ENCODE peak calls at places on chromosomes 2 and 18, in eight cellular contexts. W is fibroblast of lung; T is SJSA1; S is right atrium auricular region; R is HAP-1; Q is SK-N-SH; B is naive thymus-derived CD4-positive, alpha-beta T cell; G is osteoblast. F is an unnamed sample.

GRCh38 chr2:72293620-72294019 is 146.0 kb upstream of the CYP26B1 start:
- DNase-seq in Q (no peak), G (peak; percentile 35), W (peak; percentile 65), S (no peak), T (no peak), R (no peak), B (no peak), F (no peak)

GRCh38 chr2:189409136-189409535 is 32.1 kb upstream of the WDR75 start:
- DNase-seq in W (no peak), Q (no peak), T (no peak), R (peak; percentile 16), B (no peak), S (no peak), G (no peak), F (no peak)

GRCh38 chr18:5977022-5977421 is 81.7 kb upstream of the TMEM200C start:
- DNase-seq in B (no peak), R (no peak), W (no peak), T (no peak), S (no peak), Q (no peak), G (no peak), F (peak; percentile 14)

GRCh38 chr2:240957656-240958365 is 40.6 kb upstream of the SNED1 start:
- DNase-seq in T (peak; percentile 38), G (peak; percentile 89), B (peak; percentile 15), R (no peak), W (peak; percentile 52), S (peak; percentile 61), Q (peak; percentile 79), F (peak; percentile 78)

GRCh38 chr2:189022002-189022401 is 47.8 kb downstream of the COL3A1 start:
- DNase-seq in S (peak; percentile 72), W (peak; percentile 96), R (no peak), Q (peak; percentile 9), B (no peak), T (no peak), G (peak; percentile 32), F (no peak)

GRCh38 chr2:7010376-7010775 is 93.2 kb downstream of the RNF144A start:
- DNase-seq in S (no peak), B (no peak), W (peak; percentile 71), Q (no peak), G (no peak), R (no peak), T (no peak), F (no peak)

GRCh38 chr2:74384051-74384450 is 3.9 kb upstream of the DCTN1 start:
- DNase-seq in W (no peak), S (no peak), Q (no peak), T (no peak), G (peak; percentile 74), R (no peak), B (no peak), F (no peak)

GRCh38 chr2:33606622-33607021 is 7.5 kb upstream of the FAM98A start:
- DNase-seq in S (no peak), B (no peak), Q (no peak), W (no peak), T (no peak), R (no peak), G (no peak), F (no peak)

GRCh38 chr2:240958366-240959213 is 39.8 kb upstream of the SNED1 start:
- DNase-seq in G (peak; percentile 81), R (no peak), T (peak; percentile 37), S (peak; percentile 52), Q (peak; percentile 39), B (peak; percentile 13), W (no peak), F (peak; percentile 61)

GRCh38 chr2:16068233-16068940 is 128.0 kb downstream of the MYCN start:
- DNase-seq in Q (peak; percentile 33), B (no peak), S (no peak), G (no peak), R (no peak), T (no peak), W (no peak), F (no peak)

GRCh38 chr2:191637182-191638078 is 40.5 kb upstream of the NABP1 start:
- DNase-seq in S (no peak), B (no peak), G (peak; percentile 51), R (peak; percentile 26), W (peak; percentile 58), Q (no peak), T (peak; percentile 54), F (no peak)

GRCh38 chr2:121650554-121650930 is 1.3 kb upstream of the CLASP1 start:
- DNase-seq in W (peak; percentile 15), T (no peak), Q (peak; percentile 20), G (no peak), B (peak; percentile 25), R (no peak), S (no peak), F (peak; percentile 26)

GRCh38 chr2:71492112-71492511 is 38.8 kb downstream of the DYSF start:
- DNase-seq in T (no peak), R (no peak), B (no peak), Q (no peak), W (no peak), S (no peak), G (no peak), F (no peak)

GRCh38 chr18:43563780-43564179 is 286.5 kb upstream of the SYT4 start:
- DNase-seq in R (peak; percentile 57), W (peak; percentile 57), S (no peak), T (no peak), Q (peak; percentile 40), B (no peak), G (no peak), F (peak; percentile 30)

GRCh38 chr2:27095745-27096651 is 9.4 kb downstream of the KHK start:
- DNase-seq in R (peak; percentile 42), G (peak; percentile 99), Q (peak; percentile 91), S (peak; percentile 69), B (peak; percentile 44), W (peak; percentile 63), T (no peak), F (peak; percentile 92)

GRCh38 chr2:1233280-1233679 is 180.0 kb upstream of the TPO start:
- DNase-seq in R (no peak), W (no peak), S (no peak), B (no peak), T (no peak), G (peak; percentile 73), Q (peak; percentile 58), F (no peak)

GRCh38 chr2:26344581-26345283 is 1.2 kb upstream of the SELENOI start:
- DNase-seq in R (no peak), B (no peak), T (no peak), Q (no peak), G (peak; percentile 36), W (peak; percentile 37), S (no peak), F (no peak)

GRCh38 chr2:188599140-188599539 is 307.5 kb downstream of the GULP1 start:
- DNase-seq in W (no peak), Q (no peak), T (no peak), S (no peak), B (no peak), G (no peak), R (no peak), F (no peak)

GRCh38 chr2:8364668-8365067 is 317.2 kb upstream of the ID2 start:
- DNase-seq in Q (no peak), B (no peak), T (no peak), S (no peak), G (no peak), R (no peak), W (no peak), F (no peak)

GRCh38 chr2:20474757-20475566 is 28.1 kb downstream of the RHOB start:
- DNase-seq in S (no peak), R (no peak), T (no peak), Q (no peak), G (no peak), W (no peak), B (no peak), F (no peak)

GRCh38 chr18:47260924-47261701 is 9.7 kb upstream of the SKOR2 start:
- DNase-seq in S (no peak), Q (peak; percentile 86), B (no peak), R (no peak), G (no peak), W (no peak), T (no peak), F (peak; percentile 91)
- H3K27me3 ChIP-seq in S (peaks cover 37% of the 10 kb centered on the region), Q (peaks cover 30% of the 10 kb centered on the region), B (no peaks in the 10 kb centered on the region), R (peaks cover 28% of the 10 kb centered on the region), G (peaks cover 40% of the 10 kb centered on the region), W (peaks cover 22% of the 10 kb centered on the region), T (peaks cover 19% of the 10 kb centered on the region), F (peaks cover 97% of the 10 kb centered on the region)

DNA sequence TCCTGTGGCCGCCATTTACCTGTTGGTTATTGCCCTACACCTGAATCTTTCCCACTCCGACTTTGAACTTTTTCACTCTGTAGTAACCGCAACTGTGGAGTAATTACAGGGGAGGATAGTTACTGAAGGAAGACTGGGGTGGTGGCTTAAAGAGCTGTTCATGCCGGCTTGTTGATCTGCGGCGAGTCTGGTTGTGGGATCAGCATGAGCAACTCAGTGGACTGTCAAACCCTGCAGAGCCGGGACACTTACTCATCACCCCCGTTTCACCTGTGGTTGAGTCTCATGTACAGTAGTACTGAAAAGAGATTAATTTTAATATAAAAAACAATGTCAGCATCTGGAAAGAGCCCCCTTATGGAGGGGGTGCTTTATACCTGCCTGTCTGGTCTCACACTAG is 2.1 kb downstream of the ASB1 start:
- DNase-seq in W (no peak), T (no peak), Q (no peak), S (no peak), B (no peak), G (no peak), R (no peak), F (no peak)
- H3K4me3 ChIP-seq in W (peak overlapping the region; percentile 75), T (no peak overlapping the region), Q (no peak overlapping the region), S (no peak overlapping the region), B (no peak overlapping the region), G (peak overlapping the region; percentile 98), R (no peak overlapping the region), F (no peak overlapping the region)

DNA sequence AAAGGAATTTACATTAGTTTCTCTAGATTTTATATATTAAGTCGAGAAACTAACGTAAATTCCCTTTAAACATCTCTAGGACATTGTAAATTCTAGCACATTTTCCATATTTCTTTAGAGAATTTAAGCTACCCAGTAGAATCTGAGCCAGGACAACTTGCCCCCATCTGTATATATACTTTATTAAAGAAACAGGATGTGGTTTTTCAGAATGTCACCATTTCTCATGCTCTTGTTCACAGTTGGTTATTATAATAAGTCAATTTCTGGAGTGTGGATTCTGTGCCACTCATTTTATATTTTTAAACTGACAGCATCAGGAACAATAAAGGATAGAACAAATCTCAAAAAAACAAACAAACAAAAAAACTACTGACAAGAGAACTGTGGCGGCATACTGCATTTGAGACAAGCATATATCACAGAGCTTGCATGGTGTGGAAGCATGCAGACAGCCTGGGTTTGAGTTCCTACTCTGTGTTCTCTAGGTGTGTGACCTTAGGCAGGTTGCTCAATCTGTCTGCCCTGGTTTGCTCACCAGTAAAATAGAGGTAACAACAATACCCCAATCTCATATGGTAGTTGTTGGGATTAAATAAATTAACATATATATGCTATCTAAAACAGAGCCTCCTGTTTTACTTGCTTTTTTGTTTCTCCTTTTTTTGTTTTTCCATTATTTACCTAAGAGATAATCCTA is 61.4 kb upstream of the DNER start:
- DNase-seq in B (no peak), G (no peak), S (no peak), Q (no peak), R (peak; percentile 65), T (no peak), W (peak; percentile 48), F (no peak)
- H3K36me3 ChIP-seq in B (peaks cover 25% of the 10 kb centered on the region), G (peaks cover 91% of the 10 kb centered on the region), S (peaks cover 85% of the 10 kb centered on the region), Q (peaks cover 92% of the 10 kb centered on the region), R (peaks cover 42% of the 10 kb centered on the region), T (peaks cover 98% of the 10 kb centered on the region), W (peaks cover 8% of the 10 kb centered on the region), F (peaks cover 13% of the 10 kb centered on the region)

DNA sequence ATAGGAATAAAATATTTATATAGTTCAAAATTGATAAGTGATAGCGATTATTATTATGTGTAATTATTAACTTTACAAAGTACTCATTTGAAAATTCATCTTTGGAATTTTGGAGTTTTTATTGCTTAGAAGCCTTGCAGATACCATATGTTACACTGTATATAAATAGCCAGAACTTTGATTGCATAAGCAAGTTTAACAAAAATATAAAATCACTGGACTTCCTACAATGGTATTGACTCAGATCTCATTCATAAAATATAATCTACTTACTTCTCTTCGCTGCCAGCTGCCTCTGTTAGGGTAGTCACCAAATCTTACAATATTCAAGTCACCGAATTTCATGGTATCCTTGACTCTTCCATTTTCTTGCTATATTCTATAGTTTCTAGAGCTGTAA is 22.5 kb downstream of the KLHL14 start:
- DNase-seq in R (no peak), B (no peak), Q (no peak), G (no peak), S (no peak), W (no peak), T (no peak), F (no peak)
- H3K27me3 ChIP-seq in R (no peaks in the 10 kb centered on the region), B (no peaks in the 10 kb centered on the region), Q (no peaks in the 10 kb centered on the region), G (no peaks in the 10 kb centered on the region), S (no peaks in the 10 kb centered on the region), W (no peaks in the 10 kb centered on the region), T (no peaks in the 10 kb centered on the region), F (no peaks in the 10 kb centered on the region)

F was measured in H7.